ENCODE peak calls at places on chromosomes 2 and 18, in five cellular contexts. One of them, this sample, is unnamed.

GRCh38 chr2:135248611-135249010 is 196.5 kb downstream of the RAB3GAP1 start:
- DNase-seq in heart left ventricle: no peak
- DNase-seq in endodermal cell: no peak
- DNase-seq in mesendoderm: no peak
- DNase-seq in GM23248: no peak
- DNase-seq in this sample: no peak

GRCh38 chr2:127563458-127564428 is 28.3 kb downstream of the MYO7B start:
- DNase-seq in GM23248: no peak
- DNase-seq in heart left ventricle: no peak
- DNase-seq in endodermal cell: peak; percentile 27
- DNase-seq in mesendoderm: no peak
- DNase-seq in this sample: no peak

GRCh38 chr2:26189751-26190150 is 16.9 kb downstream of the GAREM2 start:
- DNase-seq in GM23248: no peak
- DNase-seq in endodermal cell: no peak
- DNase-seq in heart left ventricle: no peak
- DNase-seq in mesendoderm: no peak
- DNase-seq in this sample: no peak

GRCh38 chr2:42064417-42064942 is 16.7 kb downstream of the PKDCC start:
- DNase-seq in endodermal cell: no peak
- DNase-seq in GM23248: no peak
- DNase-seq in heart left ventricle: no peak
- DNase-seq in mesendoderm: no peak
- DNase-seq in this sample: no peak

GRCh38 chr2:9558948-9559381 is 3.3 kb upstream of the ADAM17 start:
- DNase-seq in mesendoderm: peak; percentile 93
- DNase-seq in endodermal cell: no peak
- DNase-seq in heart left ventricle: no peak
- DNase-seq in GM23248: peak; percentile 99
- DNase-seq in this sample: no peak

GRCh38 chr18:35732652-35733051 is 151.1 kb downstream of the GALNT1 start:
- DNase-seq in endodermal cell: no peak
- DNase-seq in heart left ventricle: no peak
- DNase-seq in mesendoderm: no peak
- DNase-seq in GM23248: peak; percentile 81
- DNase-seq in this sample: no peak

GRCh38 chr2:241598061-241598460 is 38.9 kb downstream of the THAP4 start:
- DNase-seq in endodermal cell: no peak
- DNase-seq in GM23248: no peak
- DNase-seq in mesendoderm: no peak
- DNase-seq in heart left ventricle: no peak
- DNase-seq in this sample: no peak

GRCh38 chr18:34707670-34708069 is 2.4 kb upstream of the DTNA start:
- DNase-seq in GM23248: peak; percentile 95
- DNase-seq in endodermal cell: peak; percentile 66
- DNase-seq in mesendoderm: peak; percentile 90
- DNase-seq in heart left ventricle: peak; percentile 49
- DNase-seq in this sample: no peak

GRCh38 chr2:127614731-127615130 is 31.2 kb upstream of the GPR17 start:
- DNase-seq in heart left ventricle: peak; percentile 7
- DNase-seq in mesendoderm: no peak
- DNase-seq in GM23248: peak; percentile 75
- DNase-seq in endodermal cell: peak; percentile 25
- DNase-seq in this sample: no peak

GRCh38 chr18:34342960-34343359 is 118.2 kb upstream of the NOL4 start:
- DNase-seq in heart left ventricle: no peak
- DNase-seq in endodermal cell: no peak
- DNase-seq in GM23248: peak; percentile 63
- DNase-seq in mesendoderm: peak; percentile 82
- DNase-seq in this sample: no peak

GRCh38 chr2:236120006-236120740 is 48.0 kb downstream of the GBX2 start:
- DNase-seq in mesendoderm: no peak
- DNase-seq in heart left ventricle: no peak
- DNase-seq in endodermal cell: no peak
- DNase-seq in GM23248: no peak
- DNase-seq in this sample: no peak

GRCh38 chr18:8617907-8618306 is 8.7 kb downstream of the RAB12 start:
- DNase-seq in endodermal cell: no peak
- DNase-seq in heart left ventricle: no peak
- DNase-seq in mesendoderm: no peak
- DNase-seq in GM23248: no peak
- DNase-seq in this sample: no peak

GRCh38 chr18:64100136-64100922 is 48.6 kb downstream of the LINC00305 start:
- DNase-seq in heart left ventricle: no peak
- DNase-seq in endodermal cell: no peak
- DNase-seq in GM23248: no peak
- DNase-seq in mesendoderm: no peak
- DNase-seq in this sample: no peak

GRCh38 chr2:231612199-231613053 is 19.8 kb downstream of the TEX44 start:
- DNase-seq in endodermal cell: peak; percentile 96
- DNase-seq in GM23248: peak; percentile 98
- DNase-seq in heart left ventricle: peak; percentile 91
- DNase-seq in mesendoderm: peak; percentile 96
- DNase-seq in this sample: peak; percentile 74
- H3K4me3 ChIP-seq in endodermal cell: no peak overlapping the region
- H3K4me3 ChIP-seq in GM23248: peak overlapping the region; percentile 52
- H3K4me3 ChIP-seq in heart left ventricle: no peak overlapping the region
- H3K4me3 ChIP-seq in mesendoderm: no peak overlapping the region
- H3K4me3 ChIP-seq in this sample: peak overlapping the region; percentile 62

GRCh38 chr18:58221060-58221725 is 177.2 kb downstream of the NEDD4L start:
- DNase-seq in heart left ventricle: no peak
- DNase-seq in GM23248: peak; percentile 27
- DNase-seq in endodermal cell: peak; percentile 89
- DNase-seq in mesendoderm: peak; percentile 98
- DNase-seq in this sample: no peak

GRCh38 chr18:58213931-58214431 is 170.0 kb downstream of the NEDD4L start:
- DNase-seq in GM23248: peak; percentile 64
- DNase-seq in heart left ventricle: no peak
- DNase-seq in mesendoderm: peak; percentile 71
- DNase-seq in endodermal cell: no peak
- DNase-seq in this sample: no peak

GRCh38 chr18:58216071-58216471 is 172.0 kb downstream of the NEDD4L start:
- DNase-seq in mesendoderm: peak; percentile 94
- DNase-seq in GM23248: peak; percentile 59
- DNase-seq in heart left ventricle: no peak
- DNase-seq in endodermal cell: peak; percentile 78
- DNase-seq in this sample: no peak

GRCh38 chr18:58215005-58215404 is 171.0 kb downstream of the NEDD4L start:
- DNase-seq in GM23248: no peak
- DNase-seq in endodermal cell: no peak
- DNase-seq in heart left ventricle: no peak
- DNase-seq in mesendoderm: no peak
- DNase-seq in this sample: no peak

DNA sequence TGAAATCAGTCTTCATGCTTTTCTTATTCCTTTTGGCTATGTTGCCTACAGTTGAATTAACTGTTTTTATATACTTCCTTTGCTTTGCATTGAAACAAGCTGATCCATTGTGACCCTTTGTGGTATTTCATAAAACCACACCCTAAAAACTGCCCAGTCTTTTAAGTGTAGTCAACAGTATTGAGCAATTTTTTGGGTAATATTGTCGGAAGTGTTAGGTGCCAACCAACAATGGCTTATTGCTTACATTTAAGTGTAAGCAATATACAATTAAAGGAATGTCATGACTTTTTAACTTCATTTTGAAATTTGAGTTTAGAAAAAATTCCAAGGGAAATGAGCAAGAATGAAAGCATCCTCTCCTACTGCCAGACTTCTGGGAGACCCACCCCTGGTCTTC is 174.1 kb downstream of the NEDD4L start:
- DNase-seq in mesendoderm: no peak
- DNase-seq in GM23248: peak; percentile 72
- DNase-seq in heart left ventricle: no peak
- DNase-seq in endodermal cell: no peak
- DNase-seq in this sample: no peak
- H3K4me1 ChIP-seq in mesendoderm: peaks cover 12% of the 10 kb centered on the region
- H3K4me1 ChIP-seq in GM23248: peaks cover 70% of the 10 kb centered on the region
- H3K4me1 ChIP-seq in heart left ventricle: peaks cover 9% of the 10 kb centered on the region
- H3K4me1 ChIP-seq in endodermal cell: peaks cover 2% of the 10 kb centered on the region
- H3K4me1 ChIP-seq in this sample: peaks cover 2% of the 10 kb centered on the region

GRCh38 chr2:152406836-152407161 is 71.8 kb downstream of the FMNL2 start:
- DNase-seq in heart left ventricle: no peak
- DNase-seq in endodermal cell: no peak
- DNase-seq in GM23248: peak; percentile 23
- DNase-seq in mesendoderm: no peak
- DNase-seq in this sample: no peak

GRCh38 chr2:152408260-152408659 is 73.3 kb downstream of the FMNL2 start:
- DNase-seq in GM23248: no peak
- DNase-seq in heart left ventricle: no peak
- DNase-seq in endodermal cell: no peak
- DNase-seq in mesendoderm: no peak
- DNase-seq in this sample: no peak

GRCh38 chr2:152407806-152408205 is 72.8 kb downstream of the FMNL2 start:
- DNase-seq in mesendoderm: no peak
- DNase-seq in heart left ventricle: no peak
- DNase-seq in endodermal cell: no peak
- DNase-seq in GM23248: no peak
- DNase-seq in this sample: no peak

GRCh38 chr2:152406119-152406835 is 71.3 kb downstream of the FMNL2 start:
- DNase-seq in endodermal cell: no peak
- DNase-seq in GM23248: no peak
- DNase-seq in heart left ventricle: no peak
- DNase-seq in mesendoderm: no peak
- DNase-seq in this sample: no peak

GRCh38 chr2:152407204-152407721 is 72.3 kb downstream of the FMNL2 start:
- DNase-seq in endodermal cell: peak; percentile 85
- DNase-seq in heart left ventricle: peak; percentile 33
- DNase-seq in mesendoderm: peak; percentile 86
- DNase-seq in GM23248: peak; percentile 86
- DNase-seq in this sample: no peak
- H3K4me3 ChIP-seq in endodermal cell: peak overlapping the region; percentile 43
- H3K4me3 ChIP-seq in heart left ventricle: peak overlapping the region; percentile 28
- H3K4me3 ChIP-seq in mesendoderm: no peak overlapping the region
- H3K4me3 ChIP-seq in GM23248: peak overlapping the region; percentile 69
- H3K4me3 ChIP-seq in this sample: no peak overlapping the region

GRCh38 chr18:13379062-13379800 is 160.7 kb downstream of the LDLRAD4 start:
- DNase-seq in endodermal cell: peak; percentile 48
- DNase-seq in heart left ventricle: no peak
- DNase-seq in GM23248: no peak
- DNase-seq in mesendoderm: no peak
- DNase-seq in this sample: no peak
- H3K4me1 ChIP-seq in endodermal cell: no peaks in the 10 kb centered on the region
- H3K4me1 ChIP-seq in heart left ventricle: peaks cover 70% of the 10 kb centered on the region
- H3K4me1 ChIP-seq in GM23248: peaks cover 12% of the 10 kb centered on the region
- H3K4me1 ChIP-seq in mesendoderm: no peaks in the 10 kb centered on the region
- H3K4me1 ChIP-seq in this sample: peaks cover 77% of the 10 kb centered on the region

DNA sequence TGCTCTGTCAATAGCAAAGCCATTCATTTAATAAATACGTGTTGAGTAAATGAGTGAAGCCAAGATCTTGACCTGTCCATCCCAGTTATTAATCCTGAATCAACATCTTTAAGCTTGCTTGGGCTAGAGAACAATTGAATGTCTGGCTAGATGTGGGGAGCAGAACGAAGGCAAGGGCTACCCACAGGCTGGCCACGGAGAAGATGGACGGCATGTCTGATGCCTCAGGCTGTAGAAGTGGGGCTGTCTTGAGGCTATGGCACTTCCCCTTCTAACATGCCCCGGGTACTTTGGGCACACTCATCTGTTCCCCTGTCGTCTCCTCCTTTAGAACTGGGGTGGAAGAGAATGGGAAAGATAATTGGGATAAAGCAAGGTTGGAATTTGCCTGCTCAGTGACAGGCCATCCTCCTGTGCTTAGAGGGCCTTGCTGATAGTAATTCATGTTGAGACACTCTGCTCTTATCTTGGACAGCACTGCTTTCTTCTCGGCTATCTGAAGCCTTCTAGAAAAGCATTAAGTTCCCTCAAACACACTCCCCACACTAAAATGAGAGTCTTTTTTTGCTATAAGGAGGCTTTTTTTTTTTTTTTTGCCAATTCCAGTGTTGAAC is 225.7 kb downstream of the MREG start:
- DNase-seq in endodermal cell: no peak
- DNase-seq in mesendoderm: no peak
- DNase-seq in GM23248: no peak
- DNase-seq in heart left ventricle: no peak
- DNase-seq in this sample: no peak
- H3K4me3 ChIP-seq in endodermal cell: no peak overlapping the region
- H3K4me3 ChIP-seq in mesendoderm: no peak overlapping the region
- H3K4me3 ChIP-seq in GM23248: no peak overlapping the region
- H3K4me3 ChIP-seq in heart left ventricle: no peak overlapping the region
- H3K4me3 ChIP-seq in this sample: no peak overlapping the region